ENCODE peak calls at places on chromosomes 13 and 19, in seven cellular contexts. P is HCT116, O is SK-N-SH, B is H1, K is GM12878, E is HepG2, G is K562. X is an unnamed sample.
A peak's percentile ranks its signal among the peaks of the same experiment; 100 is the strongest.

GRCh38 chr13:20197361-20197834 is 4.7 kb upstream of the GJB2 start:
- DNase-seq in K (no peak), G (peak; percentile 10), P (peak; percentile 64), O (peak; percentile 59), B (no peak), E (peak; percentile 41), X (peak; percentile 36)

GRCh38 chr19:50266896-50267295 is 62.3 kb downstream of the KCNC3 start:
- DNase-seq in P (peak; percentile 47), B (peak; percentile 97), K (no peak), G (peak; percentile 59), O (peak; percentile 50), E (no peak), X (no peak)

GRCh38 chr19:10968527-10969081 is 7.8 kb downstream of the SMARCA4 start:
- DNase-seq in K (peak; percentile 41), E (no peak), P (no peak), O (no peak), G (no peak), B (no peak), X (no peak)

GRCh38 chr19:53977429-53977990 is 13.9 kb upstream of the CACNG6 start:
- DNase-seq in O (peak; percentile 81), B (peak; percentile 86), K (no peak), G (peak; percentile 77), P (peak; percentile 70), E (peak; percentile 71), X (peak; percentile 81)

GRCh38 chr13:48159436-48160225 is 64.7 kb upstream of the MED4 start:
- DNase-seq in P (no peak), O (no peak), E (no peak), G (no peak), B (no peak), K (no peak), X (no peak)

GRCh38 chr13:63184693-63185092 is 1769.0 kb upstream of the PCDH20 start:
- DNase-seq in G (no peak), B (peak; percentile 51), K (no peak), P (peak; percentile 24), E (peak; percentile 2), O (no peak), X (no peak)

GRCh38 chr13:113506025-113506685 is 15.6 kb upstream of the DCUN1D2 start:
- DNase-seq in G (peak; percentile 50), E (no peak), K (no peak), O (no peak), P (no peak), B (no peak), X (no peak)

GRCh38 chr13:43963726-43964125 is 84.0 kb downstream of the LACC1 start:
- DNase-seq in E (no peak), G (no peak), K (no peak), O (no peak), P (peak; percentile 8), B (no peak), X (no peak)

GRCh38 chr19:4534836-4535658 is at the start of gene PLIN5:
- DNase-seq in E (peak; percentile 80), O (peak; percentile 98), G (peak; percentile 95), P (peak; percentile 65), K (peak; percentile 3), B (peak; percentile 99), X (no peak)

DNA sequence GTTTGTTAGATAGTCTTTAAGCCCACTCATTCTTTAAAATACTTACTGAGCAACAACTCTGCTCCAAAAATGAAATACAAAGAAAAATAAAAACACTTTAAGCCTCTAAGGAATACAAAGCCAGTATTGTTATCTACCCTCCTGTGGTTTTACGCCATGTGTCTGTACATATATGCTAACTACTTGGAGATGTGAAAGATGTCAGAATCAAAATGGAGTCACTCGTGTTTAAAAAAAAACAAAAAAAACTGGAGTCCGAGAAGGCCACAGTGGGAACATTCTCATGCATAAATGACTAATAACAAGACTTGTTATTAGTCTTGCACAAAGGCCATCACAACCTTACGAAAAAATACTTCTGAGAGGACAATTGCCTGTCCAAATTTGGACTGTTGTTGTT is 393.1 kb downstream of the TBC1D4 start:
- DNase-seq in O (no peak), G (no peak), K (no peak), P (no peak), B (no peak), E (no peak), X (no peak)
- H3K4me3 ChIP-seq in O (no peak overlapping the region), G (no peak overlapping the region), K (no peak overlapping the region), P (no peak overlapping the region), B (no peak overlapping the region), E (no peak overlapping the region), X (no peak overlapping the region)

GRCh38 chr19:13427273-13428051 is 78.8 kb downstream of the CACNA1A start:
- DNase-seq in O (no peak), G (no peak), B (no peak), E (no peak), P (no peak), K (no peak), X (no peak)

GRCh38 chr19:13425151-13425550 is 81.1 kb downstream of the CACNA1A start:
- DNase-seq in P (no peak), E (no peak), B (no peak), G (no peak), K (no peak), O (no peak), X (no peak)

GRCh38 chr19:13429563-13429962 is 76.7 kb downstream of the CACNA1A start:
- DNase-seq in B (no peak), O (no peak), G (peak; percentile 9), K (no peak), P (no peak), E (no peak), X (no peak)

GRCh38 chr19:13430790-13431582 is 75.3 kb downstream of the CACNA1A start:
- DNase-seq in E (peak; percentile 33), P (peak; percentile 51), K (no peak), O (peak; percentile 39), B (peak; percentile 85), G (peak; percentile 76), X (peak; percentile 36)

GRCh38 chr19:13428352-13428751 is 77.9 kb downstream of the CACNA1A start:
- DNase-seq in B (peak; percentile 54), P (peak; percentile 28), G (peak; percentile 64), O (peak; percentile 19), E (no peak), K (no peak), X (no peak)
- TF ChIP-seq SIN3A in B (no peak), P (no peak), G (no peak), O (no peak), E (no peak), K (no peak), X (no peak)

DNA sequence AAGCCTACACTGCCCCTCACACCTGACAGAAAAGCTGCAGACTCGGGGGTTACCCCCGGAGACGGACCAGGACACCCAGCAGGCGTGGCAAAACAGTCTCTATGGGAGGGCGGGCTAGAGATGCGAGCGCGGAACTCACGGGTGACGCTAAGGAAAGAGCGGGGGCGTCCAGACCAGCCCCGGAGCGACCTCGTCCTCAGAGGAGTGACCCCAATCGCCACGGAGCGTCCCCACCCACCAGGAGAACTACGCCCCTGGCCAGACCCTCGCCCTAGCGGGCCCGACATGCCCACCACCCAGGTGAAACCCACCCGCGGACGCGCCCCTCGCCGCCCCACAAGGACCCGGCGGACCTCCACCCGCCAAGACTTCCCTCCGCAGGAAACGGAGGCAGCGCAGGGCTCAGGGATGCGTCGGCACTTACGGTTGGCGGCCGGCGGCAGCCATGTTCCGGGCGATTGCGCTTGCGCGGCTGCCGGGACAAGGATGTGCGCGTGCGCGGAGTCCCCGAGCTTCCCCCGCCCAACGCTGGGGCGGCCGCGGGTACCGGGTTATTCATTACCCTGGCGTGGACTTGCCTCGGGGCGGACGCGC is at the start of gene ZNF329:
- DNase-seq in P (peak; percentile 29), G (peak; percentile 84), K (peak; percentile 32), B (peak; percentile 96), O (peak; percentile 98), E (peak; percentile 66), X (peak; percentile 24)
- TF ChIP-seq POLR2AphosphoS5 in P (peak; percentile 59), G (no peak), K (peak; percentile 69), B (peak; percentile 31), O (peak; percentile 85), E (peak; percentile 49), X (peak; percentile 91)

GRCh38 chr13:42229287-42229686 is 42.7 kb upstream of the AKAP11 start:
- DNase-seq in E (peak; percentile 30), P (no peak), G (no peak), K (no peak), B (no peak), O (no peak), X (no peak)
- H3K4me3 ChIP-seq in E (no peak overlapping the region), P (no peak overlapping the region), G (no peak overlapping the region), K (no peak overlapping the region), B (no peak overlapping the region), O (no peak overlapping the region), X (no peak overlapping the region)

GRCh38 chr13:46735425-46735824 is 61.5 kb downstream of the ESD start:
- DNase-seq in P (no peak), G (no peak), O (peak; percentile 32), B (no peak), K (no peak), E (no peak), X (no peak)

GRCh38 chr13:46743191-46743590 is 53.8 kb downstream of the ESD start:
- DNase-seq in E (no peak), B (no peak), G (no peak), P (no peak), O (no peak), K (no peak), X (no peak)

GRCh38 chr13:46739447-46740125 is 57.4 kb downstream of the ESD start:
- DNase-seq in G (no peak), K (no peak), E (no peak), B (no peak), P (no peak), O (no peak), X (no peak)

GRCh38 chr13:46736568-46736967 is 60.4 kb downstream of the ESD start:
- DNase-seq in P (no peak), E (no peak), G (no peak), O (no peak), B (no peak), K (no peak), X (no peak)

DNA sequence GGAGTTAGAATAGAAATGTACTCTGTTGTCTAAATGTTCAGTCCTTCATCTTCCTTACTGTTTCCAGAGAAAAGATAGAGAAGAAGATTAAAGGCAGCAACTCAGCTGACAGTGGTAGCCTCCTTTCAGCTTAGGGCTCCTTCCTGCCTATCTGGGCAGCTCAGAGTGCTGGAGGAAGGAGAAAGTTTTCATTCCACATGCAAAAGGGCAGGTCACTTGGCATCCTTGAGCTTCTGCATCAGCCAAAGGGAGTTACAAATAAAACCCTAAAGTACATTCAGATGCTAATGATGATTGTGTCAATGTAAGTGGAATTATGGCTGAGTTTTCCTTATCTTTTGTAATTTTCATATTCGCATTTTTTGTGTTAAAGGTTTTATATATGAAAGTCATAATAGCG is 58.9 kb downstream of the ESD start:
- DNase-seq in P (no peak), B (no peak), G (no peak), E (no peak), O (no peak), K (no peak), X (no peak)
- TF ChIP-seq SIN3A in P (no peak), B (no peak), G (no peak), E (no peak), O (no peak), K (no peak), X (no peak)

GRCh38 chr13:26423634-26424033 is 133.8 kb upstream of the WASF3 start:
- DNase-seq in B (no peak), O (peak; percentile 35), K (no peak), E (no peak), P (no peak), G (no peak), X (no peak)
- TF ChIP-seq POLR2AphosphoS5 in B (no peak), O (no peak), K (no peak), E (no peak), P (no peak), G (no peak), X (no peak)

GRCh38 chr19:1776606-1777147 is 23.4 kb downstream of the ONECUT3 start:
- DNase-seq in O (no peak), P (no peak), K (no peak), E (no peak), B (peak; percentile 55), G (no peak), X (no peak)
- H3K4me3 ChIP-seq in O (no peak overlapping the region), P (no peak overlapping the region), K (no peak overlapping the region), E (no peak overlapping the region), B (peak overlapping the region; percentile 10), G (no peak overlapping the region), X (no peak overlapping the region)

GRCh38 chr19:1045247-1045603 is 5.3 kb downstream of the ABCA7 start:
- DNase-seq in G (peak; percentile 99), B (peak; percentile 85), E (peak; percentile 89), K (no peak), P (peak; percentile 95), O (peak; percentile 72), X (no peak)
- TF ChIP-seq SIN3A in G (no peak), B (no peak), E (no peak), K (no peak), P (no peak), O (no peak), X (no peak)